ENCODE peak calls at places on chromosomes 1 and 21, in eight cellular contexts. S is pancreas; N is breast epithelium; T is heart left ventricle; P is lung; Z is prostate gland; W is cardiac muscle cell; O is CD8-positive, alpha-beta T cell. K is an unnamed sample.

GRCh38 chr21:34367320-34367935 is 3.6 kb downstream of the KCNE2 start:
- DNase-seq in T (peak; percentile 20), P (no peak), S (no peak), N (peak; percentile 75), Z (peak; percentile 64), W (peak; percentile 79), O (no peak), K (no peak)

GRCh38 chr21:43306911-43307676 is 119.8 kb downstream of the SIK1 start:
- DNase-seq in W (no peak), P (no peak), Z (no peak), O (no peak), T (peak; percentile 61), N (peak; percentile 71), S (peak; percentile 41), K (no peak)

GRCh38 chr21:42475526-42476492 is 20.2 kb downstream of the RSPH1 start:
- DNase-seq in W (no peak), T (no peak), N (no peak), O (no peak), S (no peak), Z (no peak), P (no peak), K (no peak)

GRCh38 chr21:37877888-37878684 is 38.2 kb downstream of the KCNJ6 start:
- DNase-seq in N (no peak), O (no peak), T (no peak), W (no peak), Z (no peak), P (no peak), S (no peak), K (no peak)

GRCh38 chr1:77983997-77984355 is 5.1 kb upstream of the FUBP1 start:
- DNase-seq in W (no peak), O (no peak), P (no peak), T (no peak), N (no peak), Z (no peak), S (no peak), K (no peak)

GRCh38 chr1:163054056-163054706 is 15.0 kb upstream of the RGS4 start:
- DNase-seq in O (no peak), P (peak; percentile 52), N (no peak), Z (no peak), S (no peak), W (no peak), T (no peak), K (no peak)

GRCh38 chr1:168926236-168926635 is 180.3 kb upstream of the ATP1B1 start:
- DNase-seq in O (no peak), W (no peak), N (no peak), T (no peak), S (no peak), P (no peak), Z (no peak), K (no peak)

GRCh38 chr1:17280894-17281293 is 27.1 kb upstream of the PADI4 start:
- DNase-seq in N (no peak), Z (no peak), W (no peak), S (no peak), T (no peak), P (no peak), O (no peak), K (no peak)

GRCh38 chr1:170247751-170248521 is 102.2 kb downstream of the NTMT2 start:
- DNase-seq in W (no peak), N (no peak), T (no peak), S (no peak), P (no peak), Z (no peak), O (no peak), K (no peak)

GRCh38 chr1:221839321-221839720 is 97.4 kb upstream of the DUSP10 start:
- DNase-seq in O (no peak), T (no peak), Z (no peak), S (no peak), P (no peak), W (no peak), N (no peak), K (no peak)

GRCh38 chr1:161251579-161251978 is 7.0 kb upstream of the PCP4L1 start:
- DNase-seq in W (no peak), S (no peak), T (no peak), Z (no peak), O (no peak), P (no peak), N (no peak), K (no peak)

GRCh38 chr21:34595457-34595856 is 19.5 kb downstream of the RCAN1 start:
- DNase-seq in T (no peak), S (peak; percentile 82), N (no peak), Z (no peak), P (no peak), W (no peak), O (no peak), K (no peak)

GRCh38 chr1:166064951-166065350 is 101.8 kb downstream of the FAM78B start:
- DNase-seq in W (no peak), Z (no peak), T (no peak), S (no peak), O (no peak), P (no peak), N (no peak), K (no peak)

GRCh38 chr1:8591547-8591946 is 225.9 kb downstream of the RERE start:
- DNase-seq in S (no peak), T (no peak), N (no peak), Z (no peak), O (no peak), W (no peak), P (no peak), K (no peak)

GRCh38 chr1:3194760-3195479 is 125.9 kb downstream of the PRDM16 start:
- DNase-seq in Z (no peak), W (no peak), N (no peak), T (no peak), S (no peak), O (no peak), P (no peak), K (no peak)

GRCh38 chr1:29664711-29665110 is 428.4 kb downstream of the PTPRU start:
- DNase-seq in O (no peak), P (no peak), N (no peak), T (no peak), S (no peak), W (no peak), Z (no peak), K (peak; percentile 23)

GRCh38 chr1:186046437-186047233 is 312.4 kb downstream of the HMCN1 start:
- DNase-seq in P (no peak), W (peak; percentile 7), S (no peak), O (no peak), Z (no peak), N (no peak), T (no peak), K (no peak)

GRCh38 chr1:201060586-201060985 is 37.1 kb upstream of the KIF21B start:
- DNase-seq in S (no peak), P (no peak), T (no peak), Z (no peak), O (no peak), W (no peak), N (no peak), K (no peak)

GRCh38 chr1:201061049-201061448 is 37.5 kb upstream of the KIF21B start:
- DNase-seq in S (no peak), W (no peak), P (no peak), N (no peak), T (peak; percentile 29), Z (no peak), O (no peak), K (no peak)

GRCh38 chr1:201061886-201062285 is 38.4 kb upstream of the KIF21B start:
- DNase-seq in N (no peak), S (no peak), T (no peak), W (no peak), P (no peak), O (no peak), Z (no peak), K (no peak)

GRCh38 chr1:201063190-201063544 is 39.7 kb upstream of the KIF21B start:
- DNase-seq in P (no peak), T (no peak), N (no peak), S (no peak), W (no peak), Z (no peak), O (no peak), K (no peak)

GRCh38 chr1:201062511-201063189 is 39.1 kb upstream of the KIF21B start:
- DNase-seq in Z (no peak), N (no peak), T (no peak), P (no peak), S (no peak), W (no peak), O (no peak), K (peak; percentile 84)
- H3K27me3 ChIP-seq in Z (no peaks in the 10 kb centered on the region), N (peaks cover 5% of the 10 kb centered on the region), T (no peaks in the 10 kb centered on the region), P (no peaks in the 10 kb centered on the region), S (no peaks in the 10 kb centered on the region), W (no peaks in the 10 kb centered on the region), O (no peaks in the 10 kb centered on the region), K (no peaks in the 10 kb centered on the region)

GRCh38 chr21:44708866-44709425 is 2.4 kb downstream of the TSPEAR start:
- DNase-seq in W (no peak), P (no peak), Z (no peak), N (no peak), S (no peak), O (no peak), T (no peak), K (no peak)
- H3K36me3 ChIP-seq in W (no peaks in the 10 kb centered on the region), P (no peaks in the 10 kb centered on the region), Z (no peaks in the 10 kb centered on the region), N (no peaks in the 10 kb centered on the region), S (no peaks in the 10 kb centered on the region), O (no peaks in the 10 kb centered on the region), T (no peaks in the 10 kb centered on the region), K (no peaks in the 10 kb centered on the region)

GRCh38 chr1:228882785-228883450 is 147.6 kb downstream of the RHOU start:
- DNase-seq in S (no peak), N (no peak), O (no peak), T (no peak), W (no peak), Z (no peak), P (no peak), K (no peak)
- H3K27me3 ChIP-seq in S (no peaks in the 10 kb centered on the region), N (no peaks in the 10 kb centered on the region), O (no peaks in the 10 kb centered on the region), T (no peaks in the 10 kb centered on the region), W (no peaks in the 10 kb centered on the region), Z (no peaks in the 10 kb centered on the region), P (no peaks in the 10 kb centered on the region), K (no peaks in the 10 kb centered on the region)

GRCh38 chr1:118902299-118903270 is 85.6 kb downstream of the TBX15 start:
- DNase-seq in Z (no peak), O (no peak), W (no peak), S (no peak), N (no peak), P (no peak), T (no peak), K (no peak)

GRCh38 chr1:118894836-118895235 is 93.3 kb downstream of the TBX15 start:
- DNase-seq in Z (no peak), P (no peak), W (no peak), O (no peak), N (no peak), T (no peak), S (no peak), K (no peak)

GRCh38 chr1:118900643-118901440 is 87.3 kb downstream of the TBX15 start:
- DNase-seq in S (no peak), T (no peak), N (no peak), P (no peak), W (no peak), O (no peak), Z (no peak), K (no peak)

GRCh38 chr1:118898702-118899101 is 89.4 kb downstream of the TBX15 start:
- DNase-seq in W (no peak), T (no peak), N (no peak), Z (no peak), S (no peak), P (no peak), O (no peak), K (no peak)

DNA sequence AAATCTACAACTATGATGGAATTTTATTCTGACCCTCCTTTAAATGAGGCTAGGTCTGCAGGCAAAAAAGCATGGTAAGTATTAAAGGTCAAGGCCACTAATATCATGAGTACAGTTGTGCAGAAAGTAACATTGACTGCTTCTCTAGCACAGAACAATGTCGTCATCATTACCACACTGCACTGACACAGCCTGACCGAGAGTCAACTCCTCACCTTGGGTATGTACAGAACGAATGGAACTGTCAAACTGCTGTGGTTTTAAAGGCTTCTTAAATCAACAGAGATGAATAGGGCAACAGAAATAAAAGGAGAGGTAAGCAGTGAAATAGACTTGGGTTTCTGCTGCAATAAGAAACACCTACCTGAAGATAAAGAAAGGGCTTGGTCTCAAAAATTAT is 88.8 kb downstream of the TBX15 start:
- DNase-seq in O (no peak), Z (peak; percentile 26), T (no peak), S (no peak), N (no peak), W (no peak), P (no peak), K (no peak)
- H3K36me3 ChIP-seq in O (no peaks in the 10 kb centered on the region), Z (no peaks in the 10 kb centered on the region), T (no peaks in the 10 kb centered on the region), S (no peaks in the 10 kb centered on the region), N (no peaks in the 10 kb centered on the region), W (no peaks in the 10 kb centered on the region), P (no peaks in the 10 kb centered on the region), K (no peaks in the 10 kb centered on the region)